ENCODE peak calls at places on chromosome 11, in five cellular contexts. G is neural progenitor cell, A is GM23248, K is fibroblast of lung, R is PC-3. W is an unnamed sample.

GRCh38 chr11:125069796-125070195 is 6.7 kb downstream of the SLC37A2 start:
- DNase-seq in K (no peak), G (no peak), R (peak; percentile 66), A (peak; percentile 50), W (peak; percentile 87)

GRCh38 chr11:108709741-108710140 is 44.9 kb downstream of the DDX10 start:
- DNase-seq in R (no peak), A (no peak), G (no peak), K (no peak), W (no peak)

GRCh38 chr11:93952082-93952780 is 68.9 kb upstream of the HEPHL1 start:
- DNase-seq in A (no peak), K (peak; percentile 3), R (no peak), G (no peak), W (no peak)

GRCh38 chr11:127564803-127565202 is 564.2 kb upstream of the KIRREL3 start:
- DNase-seq in A (peak; percentile 12), K (peak; percentile 85), R (peak; percentile 19), G (no peak), W (no peak)

GRCh38 chr11:84390441-84391078 is 1104.4 kb upstream of the CCDC90B start:
- DNase-seq in K (peak; percentile 25), G (peak; percentile 54), A (no peak), R (peak; percentile 70), W (no peak)

GRCh38 chr11:18394928-18395734 is 768 bp downstream of the LDHA start:
- DNase-seq in K (peak; percentile 15), R (no peak), A (peak; percentile 37), G (peak; percentile 54), W (peak; percentile 53)

GRCh38 chr11:9573054-9573774 is at the start of gene WEE1:
- DNase-seq in K (peak; percentile 97), R (peak; percentile 98), G (peak; percentile 98), A (peak; percentile 99), W (peak; percentile 97)

GRCh38 chr11:111592491-111592890 is 9.8 kb upstream of the SIK2 start:
- DNase-seq in R (no peak), K (no peak), G (no peak), A (no peak), W (no peak)

GRCh38 chr11:85132839-85133238 is 494.3 kb downstream of the DLG2 start:
- DNase-seq in K (peak; percentile 29), G (peak; percentile 54), R (no peak), A (peak; percentile 21), W (no peak)

GRCh38 chr11:123653997-123654565 is 343 bp downstream of the SCN3B start:
- DNase-seq in A (peak; percentile 68), K (peak; percentile 60), G (peak; percentile 74), R (peak; percentile 16), W (peak; percentile 92)

GRCh38 chr11:330307-330693 is 9.6 kb upstream of the IFITM3 start:
- DNase-seq in R (no peak), G (no peak), K (no peak), A (no peak), W (peak; percentile 62)

GRCh38 chr11:31340903-31341572 is 28.5 kb downstream of the DCDC1 start:
- DNase-seq in A (peak; percentile 59), G (peak; percentile 49), K (peak; percentile 27), R (peak; percentile 50), W (peak; percentile 67)

GRCh38 chr11:104332110-104332509 is 168.2 kb upstream of the PDGFD start:
- DNase-seq in K (no peak), G (peak; percentile 74), R (peak; percentile 52), A (no peak), W (no peak)

GRCh38 chr11:6735306-6735705 is 36.5 kb downstream of the OR2AG2 start:
- DNase-seq in K (peak; percentile 13), R (peak; percentile 23), G (no peak), A (peak; percentile 58), W (no peak)

GRCh38 chr11:11000546-11001283 is 142.9 kb upstream of the ZBED5 start:
- DNase-seq in R (no peak), K (no peak), G (no peak), A (no peak), W (no peak)

GRCh38 chr11:75856912-75857311 is 41.9 kb downstream of the UVRAG start:
- DNase-seq in K (no peak), R (peak; percentile 47), G (no peak), A (no peak), W (no peak)

GRCh38 chr11:65225284-65226102 is 36.3 kb upstream of the POLA2 start:
- DNase-seq in A (peak; percentile 85), R (no peak), G (peak; percentile 81), K (peak; percentile 58), W (peak; percentile 95)

GRCh38 chr11:35163209-35163608 is 24.2 kb downstream of the CD44 start:
- DNase-seq in G (no peak), A (peak; percentile 58), R (peak; percentile 67), K (peak; percentile 59), W (no peak)

GRCh38 chr11:2100361-2101170 is 38.6 kb downstream of the IGF2 start:
- DNase-seq in A (no peak), G (no peak), R (no peak), K (no peak), W (peak; percentile 67)

GRCh38 chr11:36746886-36747710 is 149.1 kb upstream of the RAG2 start:
- DNase-seq in A (peak; percentile 90), K (peak; percentile 82), G (peak; percentile 93), R (peak; percentile 91), W (peak; percentile 68)

GRCh38 chr11:46159694-46160093 is 38.4 kb upstream of the PHF21A start:
- DNase-seq in G (no peak), K (no peak), A (no peak), R (peak; percentile 76), W (no peak)

GRCh38 chr11:63165710-63166310 is 21.8 kb upstream of the SLC22A24 start:
- DNase-seq in K (no peak), R (peak; percentile 47), G (no peak), A (peak; percentile 35), W (no peak)

GRCh38 chr11:48063424-48063978 is 83.1 kb downstream of the PTPRJ start:
- DNase-seq in G (no peak), R (peak; percentile 88), A (peak; percentile 96), K (peak; percentile 98), W (peak; percentile 94)

GRCh38 chr11:41578421-41579047 is 119.1 kb upstream of the LRRC4C start:
- DNase-seq in A (no peak), K (peak; percentile 86), G (no peak), R (peak; percentile 52), W (no peak)

GRCh38 chr11:11909727-11910126 is 68.0 kb downstream of the USP47 start:
- DNase-seq in K (peak; percentile 91), R (no peak), G (no peak), A (peak; percentile 57), W (no peak)

GRCh38 chr11:67439321-67440228 is 2.1 kb upstream of the PTPRCAP start:
- DNase-seq in R (peak; percentile 36), A (peak; percentile 64), K (no peak), G (no peak), W (peak; percentile 96)

GRCh38 chr11:106091480-106092123 is 14.1 kb downstream of the AASDHPPT start:
- DNase-seq in G (no peak), R (peak; percentile 65), A (peak; percentile 79), K (peak; percentile 88), W (peak; percentile 29)

GRCh38 chr11:117045196-117045595 is 53.0 kb downstream of the SIK3 start:
- DNase-seq in R (peak; percentile 49), A (peak; percentile 40), K (peak; percentile 36), G (peak; percentile 23), W (peak; percentile 62)

GRCh38 chr11:76361365-76361764 is 19.6 kb downstream of the THAP12 start:
- DNase-seq in K (peak; percentile 8), R (no peak), G (no peak), A (peak; percentile 40), W (no peak)

GRCh38 chr11:43765194-43765593 is 84.7 kb downstream of the HSD17B12 start:
- DNase-seq in A (peak; percentile 3), R (no peak), G (no peak), K (no peak), W (no peak)

GRCh38 chr11:42802211-42802918 is 509.4 kb upstream of the API5 start:
- DNase-seq in R (no peak), G (no peak), K (no peak), A (no peak), W (no peak)

GRCh38 chr11:113875414-113876073 is at the start of gene USP28:
- DNase-seq in A (peak; percentile 99), G (peak; percentile 99), R (peak; percentile 98), K (peak; percentile 94), W (peak; percentile 99)
- H4K20me1 ChIP-seq in A (no peaks in the 10 kb centered on the region), G (peaks cover 11% of the 10 kb centered on the region), R (no peaks in the 10 kb centered on the region), K (no peaks in the 10 kb centered on the region), W (peaks cover 6% of the 10 kb centered on the region)

GRCh38 chr11:73340164-73340563 is 32.1 kb downstream of the ARHGEF17 start:
- DNase-seq in K (no peak), R (no peak), A (peak; percentile 37), G (no peak), W (peak; percentile 86)

GRCh38 chr11:73345481-73346147 is 30.6 kb upstream of the RELT start:
- DNase-seq in A (no peak), K (no peak), G (no peak), R (no peak), W (peak; percentile 53)

GRCh38 chr11:73343076-73343833 is 32.9 kb upstream of the RELT start:
- DNase-seq in K (no peak), R (peak; percentile 21), G (no peak), A (no peak), W (peak; percentile 65)

GRCh38 chr11:73344191-73344607 is 32.0 kb upstream of the RELT start:
- DNase-seq in K (peak; percentile 43), R (no peak), G (no peak), A (no peak), W (peak; percentile 90)

GRCh38 chr11:73342633-73343032 is 33.6 kb upstream of the RELT start:
- DNase-seq in K (no peak), G (peak; percentile 86), R (peak; percentile 26), A (peak; percentile 44), W (peak; percentile 84)
- H3K27ac ChIP-seq in K (no peak overlapping the region), G (no peak overlapping the region), R (no peak overlapping the region), A (no peak overlapping the region), W (no peak overlapping the region)

DNA sequence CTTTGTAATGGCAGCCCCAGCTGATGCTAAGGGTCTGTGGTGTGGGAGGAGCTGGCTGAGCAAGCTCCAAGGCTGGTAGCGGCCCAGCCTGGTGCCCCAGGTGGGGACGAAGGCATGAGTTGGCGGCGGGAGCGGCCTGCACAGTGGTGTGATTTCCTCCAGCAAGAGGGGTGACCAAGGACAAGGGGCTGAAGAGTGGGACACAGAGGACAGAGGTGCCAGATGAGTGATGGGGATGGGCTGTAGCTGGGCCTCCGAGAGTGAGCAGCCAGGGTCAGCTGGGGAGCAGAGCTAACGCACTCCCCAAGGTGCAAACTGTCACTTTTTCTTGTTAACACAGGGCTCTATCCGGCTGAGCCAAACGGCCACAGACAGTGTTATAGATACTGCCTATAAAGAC is 229.2 kb upstream of the TBCEL start:
- DNase-seq in K (no peak), A (no peak), G (no peak), R (no peak), W (no peak)
- H4K20me1 ChIP-seq in K (no peaks in the 10 kb centered on the region), A (no peaks in the 10 kb centered on the region), G (no peaks in the 10 kb centered on the region), R (no peaks in the 10 kb centered on the region), W (no peaks in the 10 kb centered on the region)

GRCh38 chr11:25891960-25892359 is 440.0 kb upstream of the ANO3 start:
- DNase-seq in R (no peak), A (peak; percentile 1), G (no peak), K (no peak), W (no peak)

DNA sequence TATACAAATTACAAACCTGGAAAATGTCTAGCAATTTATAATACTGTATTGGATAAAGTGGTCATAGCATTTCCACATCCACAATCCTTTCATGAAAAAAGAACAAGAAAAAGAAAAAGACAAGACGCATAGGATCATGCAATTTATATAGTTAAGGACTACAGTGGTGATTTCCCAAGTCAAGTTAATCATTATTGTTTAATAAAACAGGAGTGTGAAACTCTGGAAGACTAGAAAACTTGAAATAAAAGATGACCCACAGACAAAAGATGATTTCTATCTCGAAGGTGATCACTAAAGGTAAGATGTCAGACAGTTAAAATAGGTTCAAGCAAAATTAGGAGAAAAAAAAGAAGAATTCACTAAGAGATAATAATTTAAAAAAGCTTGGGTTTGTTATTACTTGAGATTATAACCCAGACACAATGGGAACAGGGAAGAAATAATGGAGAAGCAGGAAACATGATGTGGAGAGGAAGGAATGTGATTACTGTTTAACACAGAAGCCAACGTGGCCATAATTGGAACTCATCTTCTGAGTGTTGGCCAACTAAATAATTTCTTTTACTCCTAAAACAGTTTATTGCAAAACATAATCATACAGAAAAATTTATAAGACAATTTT is 441.2 kb upstream of the ANO3 start:
- DNase-seq in G (no peak), K (no peak), R (no peak), A (peak; percentile 1), W (no peak)
- H3K27ac ChIP-seq in G (no peak overlapping the region), K (no peak overlapping the region), R (no peak overlapping the region), A (no peak overlapping the region), W (no peak overlapping the region)

W was measured in osteoblast.